ENCODE peak calls at places on chromosomes 16 and 17, in four cellular contexts. U is GM23248, N is Panc1, T is uterus. O is an unnamed sample.
A peak's percentile ranks its signal among the peaks of the same experiment; 100 is the strongest.

GRCh38 chr17:42179911-42180410 is 981 bp downstream of the KCNH4 start:
- DNase-seq in U (peak; percentile 61), N (no peak), T (peak; percentile 44), O (no peak)

GRCh38 chr16:85608515-85608885 is 4.6 kb upstream of the GSE1 start:
- DNase-seq in U (no peak), T (no peak), N (no peak), O (no peak)

GRCh38 chr17:59451706-59452105 is 113.7 kb upstream of the DHX40 start:
- DNase-seq in N (peak; percentile 22), T (no peak), U (peak; percentile 88), O (no peak)

GRCh38 chr17:5584383-5584951 is at the start of gene NLRP1:
- DNase-seq in U (peak; percentile 98), T (peak; percentile 82), N (no peak), O (peak; percentile 95)

GRCh38 chr16:17372383-17372782 is 98.4 kb downstream of the XYLT1 start:
- DNase-seq in T (no peak), U (peak; percentile 26), N (no peak), O (no peak)

GRCh38 chr16:51426276-51426675 is 275.2 kb upstream of the SALL1 start:
- DNase-seq in N (no peak), T (no peak), U (no peak), O (no peak)

GRCh38 chr16:84712138-84712671 is 12.4 kb downstream of the USP10 start:
- DNase-seq in U (no peak), N (no peak), T (no peak), O (no peak)

GRCh38 chr17:18093616-18094408 is 6.1 kb downstream of the DRG2 start:
- DNase-seq in T (no peak), N (no peak), U (peak; percentile 89), O (peak; percentile 62)

GRCh38 chr17:80501739-80502577 is 25.6 kb upstream of the NPTX1 start:
- DNase-seq in T (peak; percentile 69), U (peak; percentile 51), N (no peak), O (no peak)

GRCh38 chr16:3171855-3172593 is 16.0 kb upstream of the OR1F1 start:
- DNase-seq in U (peak; percentile 15), N (peak; percentile 93), T (no peak), O (no peak)

GRCh38 chr17:43601280-43602050 is 55.3 kb upstream of the ETV4 start:
- DNase-seq in N (no peak), U (no peak), T (peak; percentile 71), O (peak; percentile 86)

GRCh38 chr16:75758215-75758614 is 31.9 kb upstream of the CPHXL start:
- DNase-seq in N (no peak), U (peak; percentile 29), T (no peak), O (no peak)

GRCh38 chr17:48724241-48725004 is 1.4 kb downstream of the PRAC2 start:
- DNase-seq in N (peak; percentile 22), U (peak; percentile 89), T (peak; percentile 83), O (peak; percentile 91)

GRCh38 chr16:582614-583331 is 7.1 kb upstream of the RAB40C start:
- DNase-seq in T (no peak), N (no peak), U (no peak), O (no peak)

GRCh38 chr17:73231363-73231762 is 30.3 kb downstream of the CPSF4L start:
- DNase-seq in U (peak; percentile 64), N (no peak), T (no peak), O (no peak)
- H3K4me1 ChIP-seq in U (peaks cover 39% of the 10 kb centered on the region), N (peaks cover 39% of the 10 kb centered on the region), T (no peaks in the 10 kb centered on the region), O (no peaks in the 10 kb centered on the region)

GRCh38 chr16:5916711-5917191 is 819.2 kb upstream of the EEF2KMT start:
- DNase-seq in T (no peak), U (no peak), N (no peak), O (no peak)

GRCh38 chr16:5918553-5919127 is 821.0 kb upstream of the EEF2KMT start:
- DNase-seq in N (no peak), T (no peak), U (no peak), O (no peak)

DNA sequence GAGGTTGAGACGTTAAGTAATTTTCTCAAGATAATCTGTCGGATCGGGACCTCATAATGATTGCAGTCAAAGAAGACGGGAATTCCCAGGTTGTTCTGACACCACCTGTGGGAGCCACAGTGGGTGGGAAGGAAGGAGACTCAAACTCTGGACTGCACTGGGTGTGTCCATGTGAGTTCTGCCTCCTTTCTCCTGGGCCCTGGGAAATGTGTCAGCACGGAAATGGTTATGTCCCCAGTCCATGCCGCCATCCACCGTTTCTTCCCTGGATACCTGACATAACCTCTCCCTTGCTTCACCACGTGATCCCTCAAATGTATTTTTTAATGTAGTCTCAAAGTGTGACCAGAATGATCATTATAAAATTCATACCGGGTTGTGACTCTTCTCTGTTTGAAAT is 819.8 kb upstream of the EEF2KMT start:
- DNase-seq in U (no peak), N (no peak), T (no peak), O (no peak)
- H3K27me3 ChIP-seq in U (no peaks in the 10 kb centered on the region), N (peaks cover 11% of the 10 kb centered on the region), T (no peaks in the 10 kb centered on the region), O (no peaks in the 10 kb centered on the region)

GRCh38 chr17:71247455-71248015 is 873.3 kb upstream of the SOX9 start:
- DNase-seq in N (no peak), U (peak; percentile 57), T (no peak), O (no peak)
- H3K4me1 ChIP-seq in N (no peaks in the 10 kb centered on the region), U (peaks cover 27% of the 10 kb centered on the region), T (no peaks in the 10 kb centered on the region), O (no peaks in the 10 kb centered on the region)

DNA sequence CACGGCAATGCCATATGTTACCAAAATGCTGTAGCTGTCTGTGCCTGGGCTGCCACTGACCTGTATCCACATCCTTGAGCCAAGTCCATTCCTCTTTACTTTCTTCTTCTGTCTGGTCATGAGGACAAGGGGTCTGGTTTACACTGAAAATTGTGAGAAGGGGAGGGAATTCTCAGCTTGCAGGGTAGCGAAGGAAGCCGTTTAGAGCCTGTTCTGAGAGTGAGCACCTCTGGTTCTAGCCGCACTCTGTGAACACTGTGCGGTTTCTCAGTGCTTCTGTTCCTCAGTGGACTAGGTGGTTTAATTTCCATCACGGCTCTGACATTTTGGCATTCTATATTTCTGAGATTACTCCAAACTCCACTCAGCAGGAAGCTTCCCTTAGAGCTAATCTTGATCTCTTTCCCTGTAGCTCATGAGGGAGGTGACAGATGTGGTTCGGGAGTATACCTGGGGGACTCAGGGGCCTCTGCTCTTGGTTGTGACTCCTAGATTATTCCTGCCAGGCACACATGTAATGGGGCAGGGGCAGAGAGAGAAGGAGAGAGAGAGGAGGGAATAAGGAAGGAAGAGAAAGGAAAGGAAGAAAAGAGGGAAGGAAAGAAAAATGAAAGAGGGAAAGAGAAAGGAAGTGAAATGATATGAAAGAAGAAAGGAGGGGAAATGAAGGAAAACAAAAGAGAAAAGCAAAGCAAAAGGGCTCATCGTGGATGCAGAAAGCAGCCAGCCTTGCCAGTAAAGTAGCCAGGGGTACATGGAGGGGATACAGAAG is 14.2 kb upstream of the TBX21 start:
- DNase-seq in U (no peak), T (no peak), N (no peak), O (no peak)
- H3K27me3 ChIP-seq in U (peaks cover 53% of the 10 kb centered on the region), T (peaks cover 17% of the 10 kb centered on the region), N (no peaks in the 10 kb centered on the region), O (no peaks in the 10 kb centered on the region)

DNA sequence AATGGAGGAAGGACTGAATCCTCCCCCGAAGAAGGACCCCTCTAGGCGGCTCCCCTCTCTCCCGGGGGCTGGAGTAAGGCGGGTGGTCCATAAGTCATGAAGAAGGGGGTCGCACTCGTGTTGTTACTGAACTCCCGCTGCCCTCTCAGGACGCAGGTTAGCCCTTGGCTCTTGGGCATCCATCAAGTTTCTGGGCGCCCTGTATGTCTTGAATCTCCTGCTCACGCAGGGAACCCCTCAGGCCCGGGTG is 916 bp downstream of the TRAF4 start:
- DNase-seq in N (no peak), U (no peak), T (no peak), O (no peak)
- H3K4me1 ChIP-seq in N (peaks cover 52% of the 10 kb centered on the region), U (peaks cover 21% of the 10 kb centered on the region), T (no peaks in the 10 kb centered on the region), O (no peaks in the 10 kb centered on the region)

DNA sequence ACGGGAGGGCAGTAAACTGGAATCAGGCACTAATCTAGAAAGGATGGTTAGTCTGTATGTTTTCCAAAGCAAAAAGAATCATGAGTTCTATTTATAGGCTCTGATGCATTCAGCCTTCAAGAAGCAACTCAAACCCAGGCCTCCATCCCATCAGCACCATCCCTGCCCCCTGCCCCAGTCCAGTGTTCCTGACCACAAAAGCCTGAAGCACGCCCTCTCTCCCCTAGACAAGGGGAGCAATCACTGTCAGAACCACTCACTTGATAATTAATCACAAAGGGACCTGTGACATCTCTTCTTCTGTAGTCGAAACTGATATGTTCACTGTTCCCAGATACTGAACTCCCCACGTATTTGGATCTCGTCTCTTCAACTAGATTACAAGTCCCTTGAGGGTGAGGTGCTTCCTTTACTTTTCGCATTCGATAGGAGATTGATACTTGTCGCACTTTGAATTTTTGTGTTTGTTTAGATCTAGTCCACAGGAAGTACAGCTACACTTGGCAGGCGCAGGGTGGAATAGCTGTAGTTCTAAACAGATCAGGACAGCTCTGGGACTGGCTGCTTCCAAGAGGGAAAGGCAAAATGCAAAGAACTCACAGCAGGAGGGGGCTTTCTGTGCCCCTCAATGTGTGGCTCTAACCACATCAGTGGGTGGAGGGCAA is 36.4 kb upstream of the CCDC182 start:
- DNase-seq in U (no peak), T (no peak), N (no peak), O (no peak)
- H3K27me3 ChIP-seq in U (peaks cover 23% of the 10 kb centered on the region), T (no peaks in the 10 kb centered on the region), N (peaks cover 6% of the 10 kb centered on the region), O (no peaks in the 10 kb centered on the region)

GRCh38 chr17:78729636-78730035 is 52.4 kb downstream of the CYTH1 start:
- DNase-seq in T (no peak), U (no peak), N (no peak), O (no peak)

GRCh38 chr17:78734841-78735641 is 47.0 kb downstream of the CYTH1 start:
- DNase-seq in U (no peak), N (no peak), T (no peak), O (no peak)

GRCh38 chr17:78728495-78728894 is 53.6 kb downstream of the CYTH1 start:
- DNase-seq in T (no peak), N (no peak), U (no peak), O (no peak)

GRCh38 chr17:78735832-78736525 is 46.1 kb downstream of the CYTH1 start:
- DNase-seq in N (no peak), U (peak; percentile 47), T (no peak), O (no peak)

DNA sequence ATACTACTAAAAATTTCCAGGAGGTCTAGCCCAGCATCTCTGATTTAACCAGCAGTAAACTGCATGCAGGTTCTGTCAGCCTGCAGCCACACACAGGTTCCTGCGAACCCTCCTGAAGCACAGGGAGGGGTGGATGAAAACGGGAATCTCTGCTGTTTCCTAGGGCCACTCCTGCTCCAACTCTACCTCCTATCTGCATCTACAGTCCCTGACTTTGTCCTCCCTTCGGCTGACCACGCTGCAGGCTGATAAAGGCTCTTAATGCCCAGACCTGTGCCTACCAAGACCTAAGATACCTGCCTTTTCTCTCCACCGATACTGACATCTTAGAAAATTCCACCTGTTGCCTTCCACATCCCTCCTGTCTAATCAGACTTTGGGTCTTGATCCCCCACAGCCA is 50.2 kb downstream of the CYTH1 start:
- DNase-seq in U (no peak), N (no peak), T (no peak), O (no peak)
- H3K4me1 ChIP-seq in U (peaks cover 18% of the 10 kb centered on the region), N (peaks cover 14% of the 10 kb centered on the region), T (no peaks in the 10 kb centered on the region), O (no peaks in the 10 kb centered on the region)